ENCODE peak calls at places on chromosomes 6 and 20, in six cellular contexts. L is GM23248, S is AG04450, Z is Panc1, A is right lobe of liver, Q is body of pancreas. R is an unnamed sample. For H3K27me3, the result is how much of the 10 kb centered on the place peaks cover.

GRCh38 chr20:11379257-11380011 is 538.3 kb upstream of the BTBD3 start:
- DNase-seq in Q (no peak), S (no peak), L (no peak), Z (no peak), A (no peak), R (no peak)

GRCh38 chr6:85684125-85684808 is 41.6 kb upstream of the SYNCRIP start:
- DNase-seq in Z (no peak), A (no peak), L (no peak), Q (no peak), S (no peak), R (no peak)

GRCh38 chr6:87830834-87831374 is 128.9 kb upstream of the AKIRIN2 start:
- DNase-seq in A (no peak), Q (no peak), Z (no peak), L (no peak), S (no peak), R (no peak)

GRCh38 chr6:113564401-113565161 is 292.6 kb upstream of the MARCKS start:
- DNase-seq in L (peak), S (peak), Z (no peak), Q (peak), A (peak), R (peak)

GRCh38 chr20:23340524-23340923 is 10.1 kb upstream of the NXT1 start:
- DNase-seq in L (peak), S (no peak), Q (peak), Z (peak), A (no peak), R (no peak)

GRCh38 chr20:52103911-52104545 is 87.6 kb downstream of the ZFP64 start:
- DNase-seq in A (no peak), Z (no peak), L (peak), S (no peak), Q (no peak), R (no peak)

GRCh38 chr20:36614781-36615557 is 9.4 kb downstream of the RAB5IF start:
- DNase-seq in Z (no peak), S (no peak), A (no peak), Q (no peak), L (peak), R (no peak)

GRCh38 chr6:108850669-108851467 is 2.6 kb downstream of the ARMC2 start:
- DNase-seq in Z (no peak), L (no peak), S (no peak), Q (peak), A (no peak), R (peak)

GRCh38 chr6:101830501-101831031 is 437.1 kb downstream of the GRIK2 start:
- DNase-seq in S (no peak), Z (no peak), L (peak), Q (no peak), A (no peak), R (no peak)

GRCh38 chr6:125198285-125199009 is 44.9 kb downstream of the TPD52L1 start:
- DNase-seq in S (no peak), A (no peak), Z (no peak), L (no peak), Q (peak), R (no peak)

GRCh38 chr20:35731469-35731788 is 10.6 kb downstream of the RBM39 start:
- DNase-seq in A (no peak), Z (no peak), S (no peak), L (no peak), Q (no peak), R (no peak)

GRCh38 chr6:108331982-108332381 is 37.1 kb downstream of the AFG1L start:
- DNase-seq in Q (no peak), L (no peak), A (no peak), S (no peak), Z (no peak), R (no peak)

GRCh38 chr6:6661684-6662083 is 73.2 kb downstream of the LY86 start:
- DNase-seq in L (peak), Q (peak), S (no peak), A (peak), Z (no peak), R (no peak)

GRCh38 chr20:54255157-54255556 is 47.3 kb downstream of the PFDN4 start:
- DNase-seq in Q (no peak), L (peak), Z (no peak), S (peak), A (no peak), R (no peak)

GRCh38 chr6:3306848-3307247 is 48.1 kb downstream of the PSMG4 start:
- DNase-seq in Q (no peak), S (no peak), A (peak), L (no peak), Z (no peak), R (no peak)

GRCh38 chr6:43667245-43668150 is 20.1 kb downstream of the MRPS18A start:
- DNase-seq in S (no peak), Q (peak), L (peak), A (peak), Z (no peak), R (peak)

GRCh38 chr6:64539917-64540316 is 904.3 kb downstream of the PHF3 start:
- DNase-seq in A (no peak), L (no peak), S (no peak), Q (no peak), Z (no peak), R (no peak)

GRCh38 chr6:38644951-38645350 is 5.2 kb upstream of the BTBD9 start:
- DNase-seq in S (no peak), A (no peak), Q (no peak), Z (no peak), L (no peak), R (no peak)

GRCh38 chr6:131101911-131102680 is 33.2 kb upstream of the AKAP7 start:
- DNase-seq in Z (no peak), L (peak), A (no peak), S (peak), Q (no peak), R (no peak)

GRCh38 chr20:44621939-44622338 is 29.6 kb downstream of the ADA start:
- DNase-seq in S (no peak), A (no peak), Z (no peak), Q (no peak), L (no peak), R (no peak)

GRCh38 chr6:111540971-111541719 is 58.1 kb upstream of the REV3L start:
- DNase-seq in A (no peak), L (no peak), S (no peak), Z (no peak), Q (no peak), R (no peak)

GRCh38 chr6:112620832-112621569 is 273.9 kb downstream of the RFPL4B start:
- DNase-seq in A (no peak), L (no peak), Q (no peak), S (peak), Z (no peak), R (no peak)

GRCh38 chr20:57476641-57477461 is 48.1 kb downstream of the CTCFL start:
- DNase-seq in A (peak), Z (no peak), L (no peak), S (no peak), Q (no peak), R (no peak)

GRCh38 chr20:4131911-4132310 is 116.6 kb upstream of the RNF24 start:
- DNase-seq in A (no peak), L (no peak), Q (no peak), S (no peak), Z (no peak), R (no peak)

GRCh38 chr6:47111685-47112084 is 69.6 kb upstream of the ADGRF1 start:
- DNase-seq in L (no peak), Q (no peak), Z (no peak), A (no peak), S (peak), R (no peak)

GRCh38 chr6:156601156-156601820 is 175.9 kb upstream of the ARID1B start:
- DNase-seq in L (no peak), S (no peak), Z (no peak), Q (no peak), A (no peak), R (no peak)

GRCh38 chr6:112227411-112227810 is 27.0 kb downstream of the LAMA4 start:
- DNase-seq in Q (no peak), Z (no peak), S (no peak), L (peak), A (no peak), R (no peak)

GRCh38 chr6:2940010-2940850 is 31.1 kb downstream of the SERPINB6 start:
- DNase-seq in L (no peak), Q (no peak), Z (no peak), S (no peak), A (peak), R (peak)

DNA sequence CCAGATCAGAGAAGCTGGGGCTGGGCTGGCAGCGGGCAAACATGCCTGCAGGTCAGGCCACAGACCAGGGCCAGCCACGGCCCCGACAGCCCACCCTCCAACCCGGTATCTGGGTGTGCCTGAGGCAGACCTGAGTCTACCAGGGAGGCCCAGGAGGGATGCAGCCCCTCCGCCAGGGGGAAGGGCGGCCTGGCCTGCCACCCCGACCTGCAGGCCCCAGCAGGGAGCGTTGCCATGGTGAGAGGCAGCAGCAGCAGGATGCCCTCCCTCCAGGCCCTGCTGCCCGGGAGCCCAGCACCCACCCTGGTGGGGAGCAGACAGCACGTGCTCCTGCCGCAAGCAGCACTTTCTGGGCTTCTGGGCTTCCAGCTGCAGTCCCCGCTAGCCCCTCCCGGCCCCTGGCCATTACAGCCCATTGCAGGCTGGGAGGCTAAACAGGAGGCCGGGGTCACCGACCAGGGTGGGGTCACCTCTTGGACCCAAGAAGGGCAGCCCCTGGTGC is 3.8 kb upstream of the EEF1A2 start:
- DNase-seq in Z (no peak), Q (no peak), L (no peak), A (no peak), S (no peak), R (peak)
- H3K27me3 ChIP-seq in Z (under half), Q (under half), L (under half), A (under half), S (half or more), R (half or more)

GRCh38 chr6:149436647-149437046 is 36.6 kb downstream of the SUMO4 start:
- DNase-seq in L (no peak), Q (no peak), A (no peak), Z (no peak), S (no peak), R (no peak)

GRCh38 chr6:149437212-149437611 is 37.1 kb downstream of the SUMO4 start:
- DNase-seq in Q (no peak), A (no peak), S (no peak), Z (no peak), L (no peak), R (no peak)

GRCh38 chr6:149433405-149433804 is 33.3 kb downstream of the SUMO4 start:
- DNase-seq in Z (no peak), Q (no peak), L (peak), S (no peak), A (no peak), R (no peak)

GRCh38 chr6:149433901-149434300 is 33.8 kb downstream of the SUMO4 start:
- DNase-seq in Q (no peak), A (no peak), Z (no peak), L (peak), S (no peak), R (no peak)

DNA sequence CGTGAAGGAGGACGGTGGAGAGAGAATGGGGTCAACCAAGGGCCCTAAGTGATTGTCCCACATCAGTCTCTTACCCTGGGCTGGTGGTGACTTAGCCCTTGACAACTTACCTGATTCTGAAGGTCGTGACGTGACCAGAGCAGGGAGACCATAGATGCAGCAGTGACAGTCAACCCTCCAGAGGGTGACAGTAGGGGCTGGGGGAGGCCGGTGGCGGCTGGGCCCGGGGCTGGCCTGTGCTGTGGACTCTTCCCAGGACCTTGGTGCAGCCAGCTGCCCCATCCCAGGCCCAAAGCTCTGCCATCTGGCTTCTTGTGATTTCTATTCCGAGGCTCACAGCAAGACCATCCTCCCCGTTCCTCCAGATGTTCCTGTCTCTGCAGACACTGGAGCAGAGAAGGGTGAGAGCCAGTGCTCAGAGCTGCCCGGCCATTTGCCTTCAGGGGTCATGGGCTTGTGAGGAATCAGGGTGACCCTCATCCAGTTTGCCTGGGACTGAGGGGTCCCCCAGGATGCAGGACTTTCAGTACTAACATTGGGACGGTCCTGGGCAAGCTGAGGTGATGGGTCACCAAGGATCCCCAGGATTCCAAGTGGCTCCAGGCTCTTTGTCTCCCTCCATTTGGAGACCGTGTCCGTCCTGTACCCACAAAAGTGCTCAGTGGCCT is 36.0 kb downstream of the SUMO4 start:
- DNase-seq in S (no peak), Q (no peak), L (no peak), Z (no peak), A (no peak), R (no peak)
- H3K27me3 ChIP-seq in S (under half), Q (under half), L (under half), Z (under half), A (under half), R (under half)

DNA sequence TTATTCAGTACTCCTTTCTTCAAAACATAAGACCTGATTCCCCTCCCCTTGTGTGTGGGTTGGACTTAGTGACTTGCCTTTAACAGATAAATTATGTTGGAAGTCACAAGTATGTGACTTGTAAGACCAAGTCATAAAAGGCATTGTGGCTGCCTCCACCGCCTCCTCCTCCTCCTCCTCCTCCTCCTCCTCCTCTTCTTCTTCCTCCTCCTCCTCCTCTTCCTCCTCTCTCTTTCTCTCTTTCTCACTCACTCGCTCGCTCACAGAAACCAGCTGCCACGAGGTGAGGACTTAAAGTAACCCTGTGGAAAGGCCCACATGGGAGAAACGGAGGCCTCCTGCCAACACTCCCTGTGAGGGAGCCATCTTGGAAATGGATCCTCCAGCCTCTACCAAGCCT is 64.0 kb downstream of the NCR2 start:
- DNase-seq in S (no peak), L (no peak), A (no peak), Z (no peak), Q (no peak), R (no peak)
- H3K27me3 ChIP-seq in S (under half), L (under half), A (under half), Z (under half), Q (under half), R (under half)

GRCh38 chr6:166654573-166654972 is 27.5 kb upstream of the RPS6KA2 start:
- DNase-seq in Q (no peak), S (no peak), A (no peak), Z (no peak), L (no peak), R (no peak)

GRCh38 chr6:166655713-166656265 is 28.7 kb upstream of the RPS6KA2 start:
- DNase-seq in L (no peak), A (no peak), S (no peak), Z (no peak), Q (no peak), R (no peak)

GRCh38 chr6:166655251-166655650 is 28.2 kb upstream of the RPS6KA2 start:
- DNase-seq in A (no peak), S (no peak), Z (no peak), L (no peak), Q (peak), R (no peak)

GRCh38 chr6:166651408-166651807 is 24.4 kb upstream of the RPS6KA2 start:
- DNase-seq in S (no peak), L (no peak), Z (no peak), A (no peak), Q (no peak), R (no peak)

GRCh38 chr6:166653639-166653941 is 26.5 kb upstream of the RPS6KA2 start:
- DNase-seq in Q (no peak), S (no peak), L (no peak), Z (no peak), A (no peak), R (no peak)
- H3K27me3 ChIP-seq in Q (under half), S (under half), L (half or more), Z (under half), A (under half), R (under half)

GRCh38 chr6:31308050-31308844 is 36.4 kb upstream of the HLA-C start:
- DNase-seq in Z (no peak), Q (peak), S (no peak), A (no peak), L (peak), R (peak)
- H3K27me3 ChIP-seq in Z (under half), Q (under half), S (under half), A (under half), L (under half), R (under half)

GRCh38 chr6:170134077-170135040 is 156.5 kb downstream of the DLL1 start:
- DNase-seq in A (peak), Q (peak), Z (no peak), S (no peak), L (no peak), R (no peak)
- H3K27me3 ChIP-seq in A (under half), Q (under half), Z (under half), S (under half), L (under half), R (under half)